ENCODE peak calls at places on chromosome 7, in seven cellular contexts. U is IMR-90, T is astrocyte of the spinal cord, D is pancreas, O is suprapubic skin, A is HCT116, I is GM12865. W is an unnamed sample.

GRCh38 chr7:88664630-88665233 is 94.8 kb upstream of the ZNF804B start:
- DNase-seq in O (no peak), D (no peak), U (no peak), T (peak; percentile 80), I (no peak), A (peak; percentile 4), W (peak; percentile 66)

GRCh38 chr7:102875700-102876192 is 37.1 kb upstream of the LRRC17 start:
- DNase-seq in T (peak; percentile 99), O (no peak), D (no peak), U (peak; percentile 100), I (no peak), A (peak; percentile 98), W (peak; percentile 99)

GRCh38 chr7:50854247-50854646 is 71.6 kb upstream of the GRB10 start:
- DNase-seq in T (no peak), O (no peak), I (no peak), U (no peak), D (no peak), A (no peak), W (no peak)

GRCh38 chr7:44306608-44307007 is 18.8 kb downstream of the CAMK2B start:
- DNase-seq in A (no peak), T (no peak), D (no peak), I (no peak), O (no peak), U (no peak), W (no peak)

GRCh38 chr7:91407942-91408341 is 143.7 kb downstream of the FZD1 start:
- DNase-seq in O (no peak), D (no peak), I (no peak), A (no peak), T (no peak), U (no peak), W (no peak)

GRCh38 chr7:77537595-77538185 is 595 bp downstream of the PTPN12 start:
- DNase-seq in U (no peak), I (peak; percentile 52), T (no peak), D (peak; percentile 37), A (no peak), O (no peak), W (peak; percentile 35)

GRCh38 chr7:155832581-155832981 is 20.3 kb upstream of the SHH start:
- DNase-seq in U (no peak), T (no peak), O (no peak), A (no peak), D (no peak), I (no peak), W (no peak)

GRCh38 chr7:124752310-124752709 is 13.3 kb downstream of the GPR37 start:
- DNase-seq in U (peak; percentile 94), I (no peak), T (peak; percentile 42), O (no peak), D (no peak), A (no peak), W (peak; percentile 21)

GRCh38 chr7:27367179-27367929 is 124.8 kb downstream of the EVX1 start:
- DNase-seq in T (no peak), D (no peak), A (no peak), I (no peak), U (no peak), O (no peak), W (no peak)

GRCh38 chr7:70267381-70267780 is 669.1 kb downstream of the AUTS2 start:
- DNase-seq in A (no peak), U (no peak), I (no peak), O (no peak), T (no peak), D (no peak), W (no peak)

GRCh38 chr7:34281260-34281659 is 375.9 kb downstream of the BMPER start:
- DNase-seq in D (no peak), O (no peak), U (no peak), I (no peak), T (no peak), A (no peak), W (peak; percentile 38)

GRCh38 chr7:13826752-13827151 is 162.7 kb downstream of the ETV1 start:
- DNase-seq in U (peak; percentile 86), D (no peak), A (no peak), O (no peak), T (no peak), I (no peak), W (no peak)

GRCh38 chr7:73856941-73857340 is 4.0 kb upstream of the TMEM270 start:
- DNase-seq in D (no peak), T (no peak), A (no peak), O (no peak), U (no peak), I (no peak), W (no peak)

GRCh38 chr7:94436700-94437099 is 42.0 kb downstream of the COL1A2 start:
- DNase-seq in T (no peak), U (no peak), A (no peak), I (no peak), O (no peak), D (no peak), W (no peak)

GRCh38 chr7:29408841-29409243 is 154.8 kb upstream of the PRR15 start:
- DNase-seq in I (peak; percentile 60), U (peak; percentile 63), D (peak; percentile 33), T (peak; percentile 65), O (no peak), A (peak; percentile 34), W (peak; percentile 77)

GRCh38 chr7:114082934-114083647 is 164.3 kb upstream of the PPP1R3A start:
- DNase-seq in I (peak; percentile 7), U (no peak), A (no peak), D (peak; percentile 8), T (peak; percentile 56), O (peak; percentile 78), W (no peak)

GRCh38 chr7:123824754-123825067 is 20.3 kb upstream of the HYAL4 start:
- DNase-seq in U (no peak), T (no peak), O (no peak), A (no peak), D (peak; percentile 4), I (no peak), W (peak; percentile 3)

GRCh38 chr7:158816271-158816670 is 13.0 kb downstream of the ESYT2 start:
- DNase-seq in D (no peak), A (no peak), U (no peak), T (no peak), O (no peak), I (no peak), W (peak; percentile 47)

GRCh38 chr7:37342665-37343471 is 105.8 kb downstream of the ELMO1 start:
- DNase-seq in O (no peak), A (no peak), U (no peak), D (no peak), T (no peak), I (peak; percentile 88), W (no peak)

DNA sequence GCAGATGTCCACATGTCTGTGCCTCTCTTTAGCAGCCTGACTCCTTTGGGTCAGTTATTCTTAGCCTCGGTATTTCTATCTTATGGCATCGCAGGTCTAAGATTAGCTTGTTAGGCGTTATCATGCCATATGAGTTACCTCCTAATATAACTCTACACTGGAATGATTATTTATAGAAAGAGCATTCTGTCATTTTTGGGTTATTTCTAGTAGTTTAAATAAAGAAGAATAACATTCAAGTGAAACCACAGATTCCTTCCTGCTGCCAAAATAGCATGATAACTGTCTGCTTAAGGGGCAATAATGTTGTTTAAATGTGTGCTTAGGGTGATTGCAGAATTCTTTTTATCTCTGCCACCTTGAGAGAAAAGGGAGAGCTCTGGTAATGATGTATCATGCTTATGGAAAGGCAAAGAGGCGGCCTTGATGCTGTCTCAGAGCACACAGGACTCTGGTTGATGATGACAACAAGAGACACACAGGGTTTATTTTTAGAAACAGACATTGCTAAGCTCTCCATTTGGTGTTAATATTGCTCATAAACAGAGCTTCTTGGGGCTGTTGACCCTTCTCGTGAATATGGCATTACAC is 10.4 kb downstream of the HDAC9 start:
- DNase-seq in U (peak; percentile 76), T (peak; percentile 63), A (no peak), I (peak; percentile 58), D (no peak), O (no peak), W (peak; percentile 78)
- H3K4me3 ChIP-seq in U (no peak overlapping the region), T (no peak overlapping the region), A (no peak overlapping the region), I (peak overlapping the region; percentile 17), D (no peak overlapping the region), O (no peak overlapping the region), W (no peak overlapping the region)

DNA sequence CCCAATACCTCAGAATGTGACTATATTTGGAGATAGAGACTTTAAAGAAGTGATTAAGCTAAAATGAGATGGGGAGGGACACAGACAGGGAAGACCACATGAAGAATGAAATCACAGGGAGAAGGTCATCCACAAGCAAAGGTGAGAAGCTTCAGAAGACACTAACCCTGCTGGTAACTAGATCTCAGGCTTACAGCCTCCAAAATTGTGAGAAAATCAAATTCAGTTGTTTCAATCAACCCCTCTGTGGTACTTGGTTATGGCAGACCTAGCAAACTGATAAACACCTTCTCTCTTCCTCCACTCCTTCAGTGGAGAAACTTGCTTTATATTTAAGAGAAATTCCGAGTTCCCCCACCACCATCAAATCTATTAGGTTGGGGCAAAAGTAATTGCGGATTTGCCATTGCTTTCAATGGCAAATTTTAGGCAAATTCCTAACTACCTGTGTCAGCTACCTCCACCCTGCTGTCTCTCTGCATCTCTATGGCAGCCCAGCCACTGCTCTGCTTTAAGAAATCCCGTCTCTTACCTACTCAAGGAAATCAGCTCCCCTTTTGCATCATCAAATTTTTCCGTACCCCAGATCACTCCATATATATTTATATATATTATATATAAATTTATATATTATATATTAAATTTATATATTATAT is 38.2 kb downstream of the SEMA3E start:
- DNase-seq in I (no peak), U (no peak), A (no peak), T (no peak), D (no peak), O (no peak), W (no peak)
- H3K4me3 ChIP-seq in I (no peak overlapping the region), U (no peak overlapping the region), A (no peak overlapping the region), T (no peak overlapping the region), D (no peak overlapping the region), O (no peak overlapping the region), W (no peak overlapping the region)

GRCh38 chr7:130840599-130840998 is 106.6 kb upstream of the KLF14 start:
- DNase-seq in U (no peak), I (no peak), T (no peak), O (no peak), D (no peak), A (no peak), W (no peak)

GRCh38 chr7:130843703-130844102 is 109.7 kb upstream of the KLF14 start:
- DNase-seq in D (no peak), T (no peak), A (no peak), I (no peak), O (no peak), U (no peak), W (no peak)

GRCh38 chr7:130844811-130845580 is 111.0 kb upstream of the KLF14 start:
- DNase-seq in A (peak; percentile 87), I (no peak), O (no peak), U (peak; percentile 56), D (no peak), T (peak; percentile 67), W (no peak)

GRCh38 chr7:130838738-130839137 is 104.7 kb upstream of the KLF14 start:
- DNase-seq in I (peak; percentile 67), T (peak; percentile 93), D (no peak), U (peak; percentile 99), O (no peak), A (peak; percentile 91), W (peak; percentile 52)

DNA sequence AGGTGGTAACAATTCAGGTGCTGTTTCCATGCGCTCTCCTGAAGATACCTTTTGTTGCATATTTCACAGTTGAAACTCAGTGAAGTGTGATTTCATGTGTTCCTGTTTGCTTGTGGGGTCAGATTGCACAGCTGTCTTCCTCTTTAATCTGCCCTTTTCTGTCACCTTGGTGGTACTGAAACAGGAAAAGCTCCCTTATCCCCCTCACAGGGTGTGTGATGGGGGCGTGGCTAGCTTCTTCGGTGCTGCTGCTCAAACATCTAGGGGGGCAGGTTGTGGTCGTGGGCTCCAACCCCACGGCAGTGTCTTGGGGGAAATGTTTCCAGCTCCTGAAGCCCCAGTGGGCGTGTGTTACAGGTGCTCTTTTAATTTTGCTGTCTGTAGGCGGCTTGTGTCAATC is 107.4 kb upstream of the KLF14 start:
- DNase-seq in O (no peak), U (no peak), D (no peak), A (no peak), T (no peak), I (peak; percentile 29), W (no peak)
- H3K4me3 ChIP-seq in O (no peak overlapping the region), U (no peak overlapping the region), D (no peak overlapping the region), A (no peak overlapping the region), T (no peak overlapping the region), I (no peak overlapping the region), W (no peak overlapping the region)

GRCh38 chr7:130897515-130898419 is 163.8 kb upstream of the KLF14 start:
- DNase-seq in I (peak; percentile 79), T (no peak), A (no peak), O (no peak), U (no peak), D (no peak), W (no peak)
- H3K4me3 ChIP-seq in I (no peak overlapping the region), T (no peak overlapping the region), A (no peak overlapping the region), O (no peak overlapping the region), U (no peak overlapping the region), D (no peak overlapping the region), W (no peak overlapping the region)